ENCODE peak calls at places on chromosome 7, in four cellular contexts. R, C, Y and W are unnamed samples.
A peak's percentile ranks its signal among the peaks of the same experiment; 100 is the strongest.

GRCh38 chr7:133301444-133301843 is 48.6 kb downstream of the EXOC4 start:
- DNase-seq in C (no peak), Y (no peak), R (no peak), W (no peak)

GRCh38 chr7:75892634-75893272 is 13.9 kb downstream of the RHBDD2 start:
- DNase-seq in Y (no peak), R (no peak), C (peak; percentile 61), W (no peak)

GRCh38 chr7:46568420-46569116 is 647.5 kb upstream of the IGFBP3 start:
- DNase-seq in C (peak; percentile 78), R (no peak), Y (no peak), W (no peak)

GRCh38 chr7:77338883-77339629 is 77.1 kb downstream of the GSAP start:
- DNase-seq in Y (no peak), C (no peak), R (no peak), W (no peak)

GRCh38 chr7:157028528-157028903 is 18.1 kb upstream of the MNX1 start:
- DNase-seq in Y (no peak), R (no peak), C (no peak), W (no peak)

GRCh38 chr7:154868901-154869300 is 134.0 kb downstream of the PAXIP1 start:
- DNase-seq in Y (no peak), C (no peak), R (no peak), W (no peak)

GRCh38 chr7:112556633-112557032 is 75.8 kb downstream of the LSMEM1 start:
- DNase-seq in C (peak; percentile 84), R (no peak), Y (no peak), W (no peak)

GRCh38 chr7:63073286-63073685 is 925.4 kb upstream of the ZNF722 start:
- DNase-seq in Y (no peak), R (no peak), C (no peak), W (no peak)

GRCh38 chr7:151599401-151600227 is 79.9 kb upstream of the RHEB start:
- DNase-seq in R (no peak), Y (no peak), C (peak; percentile 93), W (no peak)

GRCh38 chr7:157876469-157877285 is 539.9 kb downstream of the DNAJB6 start:
- DNase-seq in C (no peak), Y (no peak), R (no peak), W (no peak)